ENCODE peak calls at places on chromosomes 11 and 22, in eight cellular contexts. H is mesendoderm, Z is heart right ventricle, X is stomach, I is A549, L is HTR-8/SVneo, N is amniotic stem cell, E is vagina. R is an unnamed sample.

GRCh38 chr11:91823252-91823830 is 401.3 kb upstream of the FAT3 start:
- DNase-seq in I (no peak), L (no peak), H (no peak), N (no peak), E (no peak), Z (no peak), X (no peak), R (no peak)

GRCh38 chr11:65204646-65205601 is 23.2 kb downstream of the CAPN1 start:
- DNase-seq in X (peak), Z (no peak), N (no peak), L (peak), I (peak), H (peak), E (no peak), R (no peak)

GRCh38 chr11:16034074-16034473 is 322.3 kb downstream of the SOX6 start:
- DNase-seq in E (no peak), I (no peak), L (no peak), X (no peak), Z (no peak), N (no peak), H (no peak), R (no peak)

GRCh38 chr22:43848366-43849171 is 13.7 kb downstream of the SULT4A1 start:
- DNase-seq in Z (no peak), I (peak), E (no peak), H (peak), N (no peak), X (no peak), L (peak), R (peak)

GRCh38 chr11:110433393-110434333 is 3.9 kb downstream of the FDX1 start:
- DNase-seq in X (no peak), I (peak), E (no peak), Z (no peak), H (peak), L (peak), N (no peak), R (no peak)

GRCh38 chr11:92739020-92739419 is 230.4 kb upstream of the MTNR1B start:
- DNase-seq in X (no peak), I (no peak), Z (no peak), L (no peak), N (no peak), E (no peak), H (no peak), R (no peak)

GRCh38 chr11:43852057-43852636 is 28.5 kb upstream of the ALKBH3 start:
- DNase-seq in Z (no peak), L (peak), N (peak), I (peak), E (no peak), X (peak), H (peak), R (no peak)

GRCh38 chr11:26575946-26576345 is 3.9 kb upstream of the MUC15 start:
- DNase-seq in N (no peak), E (no peak), Z (no peak), L (no peak), I (no peak), X (no peak), H (no peak), R (no peak)

GRCh38 chr22:45413368-45414211 is at the start of the genes RIBC2 and SMC1B:
- DNase-seq in H (peak), X (peak), N (no peak), I (peak), L (no peak), E (no peak), Z (peak), R (peak)

GRCh38 chr11:2933376-2934056 is 4.3 kb upstream of the PHLDA2 start:
- DNase-seq in Z (peak), E (no peak), X (peak), L (peak), I (peak), H (peak), N (peak), R (peak)

GRCh38 chr22:19039448-19039780 is 82.8 kb downstream of the DGCR2 start:
- DNase-seq in E (no peak), N (no peak), Z (no peak), H (no peak), I (no peak), L (no peak), X (no peak), R (no peak)

GRCh38 chr11:2663915-2664314 is 35.9 kb downstream of the KCNQ1OT1 start:
- DNase-seq in I (no peak), E (no peak), Z (no peak), N (no peak), X (peak), L (no peak), H (no peak), R (no peak)

GRCh38 chr11:119699227-119699626 is 29.8 kb downstream of the NECTIN1 start:
- DNase-seq in X (peak), Z (peak), H (no peak), L (no peak), N (no peak), I (no peak), E (no peak), R (peak)